ENCODE peak calls at places on chromosome 16, in four cellular contexts. F, Z, L and W are unnamed samples.

GRCh38 chr16:75306102-75306762 is 54.8 kb upstream of the BCAR1 start:
- DNase-seq in Z (peak), F (no peak), L (peak), W (no peak)

GRCh38 chr16:1054660-1055556 is 17.6 kb upstream of the SSTR5 start:
- DNase-seq in Z (peak), L (peak), F (peak), W (no peak)

GRCh38 chr16:1494129-1494640 is 1.0 kb downstream of the TELO2 start:
- DNase-seq in F (peak), L (peak), Z (no peak), W (no peak)

GRCh38 chr16:6095414-6095813 is 997.8 kb upstream of the EEF2KMT start:
- DNase-seq in F (no peak), Z (no peak), L (no peak), W (no peak)

GRCh38 chr16:21684199-21684598 is 20.4 kb downstream of the OTOA start:
- DNase-seq in L (peak), Z (peak), F (peak), W (no peak)

GRCh38 chr16:48378836-48379235 is 6.4 kb downstream of the SIAH1 start:
- DNase-seq in F (no peak), L (no peak), Z (no peak), W (no peak)

GRCh38 chr16:20784204-20784603 is 20.4 kb downstream of the ACSM3 start:
- DNase-seq in L (no peak), F (no peak), Z (no peak), W (no peak)

GRCh38 chr16:11914759-11915643 is 755 bp downstream of the GSPT1 start:
- DNase-seq in Z (no peak), F (peak), L (no peak), W (no peak)

GRCh38 chr16:73878616-73879015 is 418.0 kb upstream of the PSMD7 start:
- DNase-seq in F (no peak), L (peak), Z (peak), W (peak)

GRCh38 chr16:11064202-11064540 is 119.8 kb downstream of the CLEC16A start:
- DNase-seq in Z (no peak), F (no peak), L (no peak), W (no peak)

GRCh38 chr16:58331024-58331707 is 36.3 kb upstream of the PRSS54 start:
- DNase-seq in L (no peak), F (peak), Z (no peak), W (no peak)

GRCh38 chr16:1278456-1278855 is 22.6 kb downstream of the TPSD1 start:
- DNase-seq in Z (no peak), F (no peak), L (no peak), W (no peak)

GRCh38 chr16:58030136-58030840 is 4.7 kb downstream of the MMP15 start:
- DNase-seq in L (no peak), F (no peak), Z (no peak), W (no peak)

GRCh38 chr16:69326172-69326873 is 4.1 kb downstream of the PDF start:
- DNase-seq in Z (no peak), L (peak), F (no peak), W (no peak)

GRCh38 chr16:75000481-75001081 is 1.8 kb downstream of the ZNRF1 start:
- DNase-seq in Z (no peak), L (no peak), F (no peak), W (no peak)

GRCh38 chr16:74852500-74852875 is 77.9 kb upstream of the FA2H start:
- DNase-seq in L (no peak), Z (no peak), F (no peak), W (no peak)

GRCh38 chr16:57871457-57871856 is 69.2 kb upstream of the KIFC3 start:
- DNase-seq in L (no peak), F (no peak), Z (no peak), W (no peak)

GRCh38 chr16:30179931-30180330 is 3.5 kb upstream of the CORO1A start:
- DNase-seq in Z (no peak), L (no peak), F (no peak), W (no peak)

GRCh38 chr16:684961-685696 is 995 bp upstream of the JMJD8 start:
- DNase-seq in L (no peak), Z (no peak), F (no peak), W (no peak)

GRCh38 chr16:56864910-56865309 is at the start of gene SLC12A3:
- DNase-seq in F (peak), L (no peak), Z (no peak), W (no peak)

GRCh38 chr16:27818231-27818630 is 245.3 kb downstream of the GSG1L start:
- DNase-seq in Z (no peak), L (no peak), F (no peak), W (no peak)

GRCh38 chr16:2003827-2004641 is 5.6 kb downstream of the ZNF598 start:
- DNase-seq in Z (peak), L (peak), F (peak), W (no peak)

GRCh38 chr16:48117217-48118105 is 38.3 kb downstream of the ABCC12 start:
- DNase-seq in L (peak), F (peak), Z (peak), W (no peak)

GRCh38 chr16:48054881-48055601 is 100.8 kb downstream of the ABCC12 start:
- DNase-seq in L (peak), Z (peak), F (peak), W (peak)

GRCh38 chr16:77221482-77221881 is 22.3 kb downstream of the SYCE1L start:
- DNase-seq in L (no peak), Z (no peak), F (no peak), W (no peak)

GRCh38 chr16:51716195-51716594 is 565.1 kb upstream of the SALL1 start:
- DNase-seq in F (no peak), L (no peak), Z (no peak), W (no peak)

GRCh38 chr16:616771-617586 is 13.8 kb upstream of the WFIKKN1 start:
- DNase-seq in F (no peak), L (no peak), Z (no peak), W (no peak)

GRCh38 chr16:10770907-10771306 is 27.3 kb downstream of the NUBP1 start:
- DNase-seq in F (no peak), Z (no peak), L (no peak), W (no peak)

GRCh38 chr16:79429276-79430128 is 171.0 kb downstream of the MAF start:
- DNase-seq in Z (no peak), L (no peak), F (no peak), W (no peak)

GRCh38 chr16:88368036-88368435 is 14.7 kb upstream of the ZNF469 start:
- DNase-seq in Z (no peak), L (no peak), F (no peak), W (no peak)

GRCh38 chr16:48608452-48608851 is 1.5 kb downstream of the N4BP1 start:
- DNase-seq in Z (no peak), F (no peak), L (no peak), W (no peak)

GRCh38 chr16:58501242-58502131 is 1.5 kb downstream of the NDRG4 start:
- DNase-seq in F (peak), Z (no peak), L (peak), W (no peak)

GRCh38 chr16:87407511-87408112 is 15.5 kb downstream of the MAP1LC3B start:
- DNase-seq in F (no peak), L (no peak), Z (peak), W (no peak)

GRCh38 chr16:70611224-70611598 is 35.1 kb upstream of the IL34 start:
- DNase-seq in F (peak), L (no peak), Z (no peak), W (no peak)

GRCh38 chr16:17228048-17228707 is 242.6 kb downstream of the XYLT1 start:
- DNase-seq in Z (no peak), F (peak), L (no peak), W (no peak)

GRCh38 chr16:30764086-30764485 is 2.0 kb downstream of the RNF40 start:
- DNase-seq in Z (no peak), F (no peak), L (no peak), W (no peak)

GRCh38 chr16:11992008-11992584 is 15.6 kb downstream of the SNX29 start:
- DNase-seq in L (peak), Z (no peak), F (no peak), W (no peak)

GRCh38 chr16:53304334-53304733 is 129.9 kb upstream of the RBL2 start:
- DNase-seq in Z (no peak), L (no peak), F (no peak), W (no peak)

GRCh38 chr16:53305743-53306142 is 128.5 kb upstream of the RBL2 start:
- DNase-seq in L (no peak), Z (no peak), F (no peak), W (no peak)

GRCh38 chr16:53309457-53309856 is 124.8 kb upstream of the RBL2 start:
- DNase-seq in Z (no peak), L (no peak), F (no peak), W (no peak)
- TF ChIP-seq TCF7L2 in Z (no peak), L (no peak), F (no peak), W (no peak)

GRCh38 chr16:81810361-81810760 is 31.3 kb downstream of the PLCG2 start:
- DNase-seq in Z (no peak), L (no peak), F (no peak), W (no peak)

GRCh38 chr16:81809567-81809966 is 30.5 kb downstream of the PLCG2 start:
- DNase-seq in L (no peak), Z (no peak), F (no peak), W (no peak)

GRCh38 chr16:81810894-81811538 is 31.9 kb downstream of the PLCG2 start:
- DNase-seq in Z (no peak), F (no peak), L (no peak), W (no peak)

GRCh38 chr16:81807767-81808166 is 28.7 kb downstream of the PLCG2 start:
- DNase-seq in Z (no peak), F (no peak), L (no peak), W (no peak)

GRCh38 chr16:81808933-81809480 is 29.9 kb downstream of the PLCG2 start:
- DNase-seq in F (no peak), L (peak), Z (no peak), W (no peak)
- TF ChIP-seq TCF7L2 in F (no peak), L (no peak), Z (no peak), W (no peak)

DNA sequence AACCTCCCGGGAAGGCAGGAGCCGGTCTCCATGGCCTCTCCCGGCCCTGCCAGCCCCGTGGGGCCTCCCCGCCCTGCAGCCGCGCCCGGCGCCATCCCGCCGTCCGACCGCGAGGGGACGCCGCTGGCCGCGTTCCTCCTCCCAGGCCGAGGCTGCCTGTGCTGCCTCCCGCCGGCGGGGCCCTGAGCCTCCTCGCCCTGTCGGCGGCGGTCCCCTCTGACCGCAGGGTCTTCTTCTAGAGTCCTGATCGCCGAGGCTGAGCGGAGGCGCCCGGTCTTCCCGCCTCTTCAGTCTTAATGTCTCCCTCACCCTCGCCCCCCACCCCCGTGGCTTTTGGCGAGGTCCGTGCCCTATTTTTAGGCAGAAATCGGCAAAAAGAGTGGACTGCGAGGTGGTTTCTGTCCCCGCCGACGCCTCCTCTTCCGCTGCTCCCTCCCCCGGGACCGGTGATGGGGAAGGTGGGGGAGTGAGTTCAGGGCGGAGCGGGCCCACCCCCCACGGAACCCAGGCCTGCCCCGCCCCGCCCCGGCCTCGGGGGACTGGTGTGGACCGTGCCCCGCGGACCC is 794 bp upstream of the CPNE7 start:
- DNase-seq in F (peak), L (no peak), Z (peak), W (no peak)
- TF ChIP-seq TCF7L2 in F (no peak), L (no peak), Z (peak), W (no peak)

DNA sequence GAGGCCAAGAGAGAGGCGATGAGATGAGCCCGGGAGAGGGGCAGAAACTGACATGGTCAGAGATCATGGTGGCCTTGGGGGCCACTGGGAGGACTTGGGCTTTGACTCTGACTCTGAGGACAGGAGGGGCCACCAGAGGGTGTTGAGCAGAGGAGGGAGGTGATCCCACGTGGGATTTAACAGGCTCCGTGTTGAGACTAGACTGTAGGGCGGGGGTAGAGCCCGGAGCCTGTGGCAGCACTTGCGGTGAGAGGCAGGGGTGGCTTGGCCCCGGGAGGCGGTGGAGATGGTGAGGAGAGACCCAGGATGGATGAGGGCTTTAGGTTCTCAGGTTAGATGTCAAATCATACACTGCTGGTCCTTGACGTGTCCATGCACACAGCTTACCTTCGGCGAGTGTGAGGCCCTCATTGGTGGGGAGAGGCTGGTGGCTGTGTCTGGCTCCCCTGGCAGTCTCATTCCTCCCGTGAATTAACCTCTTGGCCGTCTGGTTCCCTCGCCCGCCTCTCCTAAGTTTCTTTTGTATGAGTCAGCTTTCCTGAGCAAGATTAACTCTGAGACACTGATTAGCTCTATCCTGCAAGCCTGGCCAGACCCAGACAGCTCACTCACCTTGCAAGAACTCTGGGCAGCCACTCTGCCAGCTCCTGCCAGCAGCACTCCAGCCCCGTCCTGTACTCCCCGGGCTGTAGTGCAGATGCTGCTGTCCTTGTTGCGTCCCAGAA is 39.7 kb downstream of the VPS35L start:
- DNase-seq in F (no peak), L (no peak), Z (no peak), W (no peak)
- TF ChIP-seq TCF7L2 in F (no peak), L (no peak), Z (no peak), W (no peak)

GRCh38 chr16:84084570-84085270 is 32.0 kb downstream of the MBTPS1 start:
- DNase-seq in Z (peak), F (peak), L (peak), W (peak)
- TF ChIP-seq TCF7L2 in Z (no peak), F (no peak), L (no peak), W (no peak)

GRCh38 chr16:85607331-85607765 is 5.8 kb upstream of the GSE1 start:
- DNase-seq in Z (no peak), F (peak), L (no peak), W (no peak)

GRCh38 chr16:85606920-85607319 is 6.2 kb upstream of the GSE1 start:
- DNase-seq in L (no peak), Z (no peak), F (no peak), W (no peak)

GRCh38 chr16:85605051-85605911 is 7.8 kb upstream of the GSE1 start:
- DNase-seq in L (no peak), F (no peak), Z (no peak), W (no peak)

GRCh38 chr16:85607796-85608514 is 5.2 kb upstream of the GSE1 start:
- DNase-seq in F (no peak), L (no peak), Z (no peak), W (no peak)

DNA sequence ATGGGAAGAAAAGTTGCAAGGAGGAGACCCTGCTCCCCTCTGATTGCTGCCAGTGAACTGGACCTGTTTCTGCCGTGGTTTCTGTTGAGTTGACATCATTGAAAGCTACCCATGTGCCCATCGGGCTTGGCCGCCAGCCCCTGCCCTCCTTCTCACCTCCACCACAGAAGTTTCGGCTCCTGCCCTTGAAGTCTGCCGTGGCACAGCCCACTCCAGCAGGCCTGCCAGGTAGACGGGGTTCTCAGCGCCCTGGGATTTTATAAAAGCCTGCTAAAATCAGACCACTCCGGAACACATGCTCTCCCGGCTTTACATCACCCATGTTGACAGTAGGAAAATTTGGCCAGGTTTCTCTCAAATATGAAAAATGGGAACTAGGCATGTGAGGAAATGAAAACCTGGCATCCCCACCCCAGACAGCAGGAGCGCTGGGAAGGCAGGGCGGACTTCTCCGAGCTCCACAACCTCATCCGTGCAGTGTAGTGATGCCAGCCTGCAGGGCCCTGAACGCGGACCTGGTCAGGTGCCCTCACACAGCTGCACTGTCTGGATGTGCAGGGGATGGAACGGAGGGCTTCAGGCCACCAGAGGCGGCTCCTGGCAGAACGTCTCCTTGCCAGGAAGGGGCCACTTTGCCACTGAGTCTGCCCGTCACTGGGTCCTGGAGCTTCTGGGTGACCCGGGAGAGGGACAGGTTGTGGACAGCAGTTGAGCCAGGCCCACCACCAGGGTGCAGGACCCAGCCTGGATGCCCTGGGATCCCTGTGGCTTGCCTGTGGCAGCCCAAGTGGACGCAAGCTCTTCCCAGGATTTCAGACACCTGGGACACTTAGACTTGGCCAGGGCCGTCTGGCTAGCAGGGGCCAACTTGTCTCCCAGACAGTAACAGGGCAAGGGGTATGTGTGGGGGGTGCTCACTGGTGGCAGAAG is 6.9 kb upstream of the GSE1 start:
- DNase-seq in F (no peak), Z (no peak), L (no peak), W (no peak)
- TF ChIP-seq TCF7L2 in F (no peak), Z (no peak), L (no peak), W (no peak)